ENCODE peak calls at places on chromosomes 16 and 17, in five cellular contexts. X is activated T-cell treated with anti-CD3 and anti-CD28 coated beads, Interleukin-2, amount 50 U/mL, for 24 hours; A is pancreas; C is omental fat pad; R is A549. O is an unnamed sample.

GRCh38 chr17:68576811-68577551 is 24.2 kb downstream of the FAM20A start:
- DNase-seq in A (peak), X (no peak), R (no peak), C (no peak), O (peak)

GRCh38 chr17:47649972-47650524 is 329 bp downstream of the KPNB1 start:
- DNase-seq in A (no peak), R (peak), X (no peak), C (no peak), O (no peak)

GRCh38 chr17:64281962-64282752 is 19.1 kb upstream of the TEX2 start:
- DNase-seq in A (peak), R (peak), X (peak), C (no peak), O (peak)

GRCh38 chr17:74677558-74678466 is 34.9 kb downstream of the CD300LF start:
- DNase-seq in A (no peak), R (peak), X (no peak), C (no peak), O (peak)

GRCh38 chr16:86991679-86992078 is 325.5 kb downstream of the C16orf95 start:
- DNase-seq in R (no peak), C (no peak), X (no peak), A (no peak), O (peak)

GRCh38 chr17:73066148-73066884 is 26.2 kb downstream of the SLC39A11 start:
- DNase-seq in R (no peak), X (no peak), C (no peak), A (no peak), O (peak)

GRCh38 chr17:50608700-50609375 is 25.8 kb upstream of the ABCC3 start:
- DNase-seq in C (no peak), X (no peak), R (no peak), A (no peak), O (no peak)

GRCh38 chr17:37490638-37491614 is 1.2 kb downstream of the DUSP14 start:
- DNase-seq in C (no peak), A (peak), R (peak), X (peak), O (peak)

GRCh38 chr16:397736-398332 is 835 bp downstream of the NME4 start:
- DNase-seq in X (no peak), R (peak), A (peak), C (no peak), O (peak)

GRCh38 chr16:50671644-50672260 is 9.4 kb downstream of the SNX20 start:
- DNase-seq in X (peak), A (no peak), C (no peak), R (no peak), O (peak)

GRCh38 chr16:23934610-23935009 is 98.8 kb downstream of the PRKCB start:
- DNase-seq in X (no peak), C (no peak), R (no peak), A (no peak), O (no peak)

GRCh38 chr16:69486724-69487123 is 62.3 kb downstream of the CYB5B start:
- DNase-seq in R (no peak), C (no peak), X (no peak), A (no peak), O (no peak)

GRCh38 chr17:47267354-47267828 is 13.8 kb downstream of the ITGB3 start:
- DNase-seq in R (no peak), C (no peak), A (no peak), X (no peak), O (peak)

GRCh38 chr16:23679274-23679985 is 741 bp downstream of the PLK1 start:
- DNase-seq in C (no peak), X (no peak), A (no peak), R (peak), O (peak)

GRCh38 chr17:42679001-42679491 is 2.3 kb upstream of the PLEKHH3 start:
- DNase-seq in A (peak), C (no peak), X (peak), R (peak), O (peak)

GRCh38 chr17:57600092-57600491 is 145.0 kb downstream of the CCDC182 start:
- DNase-seq in C (no peak), R (no peak), X (no peak), A (no peak), O (peak)

GRCh38 chr17:4900231-4901107 is 1.1 kb downstream of the C17orf107 start:
- DNase-seq in R (no peak), A (peak), X (peak), C (no peak), O (no peak)

GRCh38 chr17:78748730-78749317 is 33.2 kb downstream of the CYTH1 start:
- DNase-seq in A (no peak), R (no peak), C (no peak), X (peak), O (peak)

GRCh38 chr17:49723423-49723822 is 15.7 kb upstream of the SLC35B1 start:
- DNase-seq in X (no peak), R (no peak), C (no peak), A (no peak), O (no peak)

GRCh38 chr17:17206149-17206912 is at the start of gene PLD6:
- DNase-seq in X (peak), R (peak), A (peak), C (peak), O (peak)

GRCh38 chr16:53482123-53482522 is 20.9 kb downstream of the AKTIP start:
- DNase-seq in R (no peak), X (no peak), C (no peak), A (no peak), O (peak)

GRCh38 chr17:35931794-35932419 is 1.3 kb upstream of the RDM1 start:
- DNase-seq in C (no peak), R (no peak), X (no peak), A (no peak), O (peak)

GRCh38 chr16:8851761-8852403 is 16.9 kb downstream of the CARHSP1 start:
- DNase-seq in R (no peak), A (no peak), X (no peak), C (no peak), O (no peak)

GRCh38 chr16:50967827-50968612 is 183.1 kb downstream of the SALL1 start:
- DNase-seq in A (no peak), X (no peak), C (no peak), R (no peak), O (no peak)

GRCh38 chr16:58814348-58814801 is 80.3 kb upstream of the GOT2 start:
- DNase-seq in R (peak), X (peak), C (no peak), A (peak), O (peak)

GRCh38 chr17:78802459-78802858 is 20.4 kb upstream of the CYTH1 start:
- DNase-seq in X (no peak), A (no peak), R (no peak), C (no peak), O (no peak)

GRCh38 chr17:27531469-27531948 is 75.3 kb downstream of the KSR1 start:
- DNase-seq in X (no peak), C (no peak), R (no peak), A (no peak), O (no peak)

GRCh38 chr16:61814716-61815347 is 221.4 kb downstream of the CDH8 start:
- DNase-seq in X (no peak), A (no peak), R (no peak), C (no peak), O (no peak)

GRCh38 chr16:28985611-28986041 is 774 bp downstream of the LAT start:
- DNase-seq in R (no peak), X (peak), C (no peak), A (no peak), O (no peak)

GRCh38 chr16:31869511-31870201 is 4.0 kb upstream of the ZNF267 start:
- DNase-seq in C (no peak), R (no peak), X (peak), A (no peak), O (peak)

GRCh38 chr17:79949646-79950292 is 85.9 kb downstream of the TBC1D16 start:
- DNase-seq in A (peak), R (no peak), X (peak), C (no peak), O (no peak)

GRCh38 chr16:7745321-7745720 is 412.7 kb downstream of the RBFOX1 start:
- DNase-seq in X (no peak), C (no peak), A (no peak), R (no peak), O (no peak)

GRCh38 chr16:22188595-22189442 is 17.3 kb upstream of the EEF2K start:
- DNase-seq in R (peak), A (peak), C (no peak), X (peak), O (peak)

GRCh38 chr16:1338119-1338730 is 4.8 kb downstream of the BAIAP3 start:
- DNase-seq in A (peak), X (no peak), R (peak), C (no peak), O (no peak)

GRCh38 chr16:4344659-4345438 is 6.3 kb downstream of the PAM16 start:
- DNase-seq in C (no peak), A (peak), R (no peak), X (no peak), O (no peak)

GRCh38 chr17:3012926-3013581 is 50.4 kb downstream of the OR1D5 start:
- DNase-seq in C (no peak), X (peak), R (peak), A (peak), O (peak)

GRCh38 chr17:28320215-28321061 is 1.4 kb downstream of the TMEM97 start:
- DNase-seq in C (no peak), X (no peak), R (no peak), A (no peak), O (no peak)

O was measured in iris pigment epithelial cell.